ENCODE peak calls at places on chromosomes 12 and 14, in seven cellular contexts. F is CD4-positive, alpha-beta T cell; J is IMR-90; S is endodermal cell; X is lower lobe of right lung; A is lung; N is tibial nerve. U is an unnamed sample. For H3K27me3, the result is how much of the 10 kb centered on the place peaks cover.

GRCh38 chr12:121299662-121300061 is 3.2 kb upstream of the CAMKK2 start:
- DNase-seq in N (no peak), F (no peak), J (no peak), A (no peak), S (no peak), X (no peak), U (no peak)

GRCh38 chr12:78898416-78898815 is 33.8 kb downstream of the SYT1 start:
- DNase-seq in J (no peak), S (no peak), N (no peak), A (no peak), F (no peak), X (no peak), U (no peak)

GRCh38 chr12:22935090-22935489 is 310.1 kb downstream of the ETNK1 start:
- DNase-seq in F (no peak), J (no peak), S (peak), X (no peak), A (no peak), N (no peak), U (no peak)

GRCh38 chr14:64464695-64465094 is 604 bp upstream of the AKAP5 start:
- DNase-seq in N (no peak), A (no peak), S (peak), F (no peak), J (no peak), X (no peak), U (no peak)

GRCh38 chr14:90023176-90023896 is 38.5 kb upstream of the KCNK13 start:
- DNase-seq in N (no peak), F (no peak), X (no peak), A (no peak), J (peak), S (no peak), U (no peak)

GRCh38 chr14:25049559-25050493 is at the start of gene STXBP6:
- DNase-seq in J (peak), N (peak), A (peak), X (peak), F (no peak), S (peak), U (peak)

GRCh38 chr12:32437095-32437515 is 37.7 kb downstream of the FGD4 start:
- DNase-seq in J (peak), A (no peak), N (no peak), X (no peak), S (no peak), F (no peak), U (no peak)

GRCh38 chr14:91417134-91417982 is at the start of gene CCDC88C:
- DNase-seq in N (no peak), X (peak), J (no peak), F (peak), S (peak), A (peak), U (peak)

GRCh38 chr12:76878045-76878898 is 547 bp downstream of the CSRP2 start:
- DNase-seq in F (no peak), N (no peak), S (peak), X (peak), A (no peak), J (no peak), U (peak)

GRCh38 chr12:104906695-104907094 is 51.4 kb downstream of the SLC41A2 start:
- DNase-seq in S (no peak), N (no peak), A (no peak), X (no peak), F (no peak), J (no peak), U (no peak)

GRCh38 chr14:104650057-104650980 is 39.1 kb upstream of the INF2 start:
- DNase-seq in J (peak), X (peak), F (peak), A (peak), N (peak), S (peak), U (peak)

GRCh38 chr12:104219908-104220404 is 4.4 kb downstream of the TXNRD1 start:
- DNase-seq in F (peak), J (peak), X (no peak), N (no peak), S (no peak), A (peak), U (no peak)

GRCh38 chr12:132413931-132414588 is 75.9 kb upstream of the FBRSL1 start:
- DNase-seq in F (no peak), S (peak), A (no peak), X (no peak), N (no peak), J (no peak), U (no peak)

GRCh38 chr12:132414634-132415340 is 75.2 kb upstream of the FBRSL1 start:
- DNase-seq in N (peak), X (peak), A (peak), S (peak), J (peak), F (peak), U (peak)

GRCh38 chr12:132416827-132417226 is 73.1 kb upstream of the FBRSL1 start:
- DNase-seq in J (no peak), S (no peak), X (no peak), A (no peak), F (no peak), N (no peak), U (no peak)

GRCh38 chr12:132416121-132416673 is 73.8 kb upstream of the FBRSL1 start:
- DNase-seq in X (no peak), F (no peak), N (no peak), S (no peak), A (no peak), J (no peak), U (no peak)

DNA sequence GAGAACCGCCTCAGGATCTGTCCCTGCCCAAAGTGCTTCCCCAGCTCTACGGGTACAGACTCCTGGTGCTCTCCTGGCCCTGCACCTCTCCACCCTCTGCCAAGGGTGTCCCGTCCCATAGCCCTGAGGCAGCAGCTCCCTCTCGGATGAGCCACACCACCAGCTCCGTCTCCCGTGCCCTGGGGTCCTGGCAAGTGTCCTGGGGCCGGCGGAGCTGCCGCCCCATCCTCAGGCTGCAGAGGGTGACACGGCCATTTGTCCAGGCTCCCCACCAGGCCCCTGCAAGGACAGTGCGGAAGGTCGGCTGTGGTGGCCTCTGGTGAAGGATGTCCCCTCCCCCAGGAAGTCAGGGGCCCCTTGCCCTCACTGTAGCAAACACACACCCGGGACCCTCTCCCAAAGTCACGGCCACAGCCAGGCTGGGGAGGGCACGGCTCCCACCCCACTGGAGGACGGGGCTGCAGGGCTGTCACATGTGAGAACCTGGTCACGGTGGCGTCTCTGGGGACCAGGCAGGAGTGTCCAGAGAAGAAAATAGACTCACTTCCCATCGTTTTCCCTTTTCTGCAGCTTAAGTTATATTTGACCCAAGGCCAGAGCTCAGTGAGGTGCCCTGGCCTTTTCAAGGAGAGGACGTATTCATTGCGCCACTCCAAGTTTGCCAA is 74.4 kb upstream of the FBRSL1 start:
- DNase-seq in S (no peak), A (no peak), F (no peak), J (no peak), N (no peak), X (no peak), U (no peak)
- H3K27me3 ChIP-seq in S (under half), A (under half), F (under half), J (under half), N (half or more), X (under half), U (under half)

DNA sequence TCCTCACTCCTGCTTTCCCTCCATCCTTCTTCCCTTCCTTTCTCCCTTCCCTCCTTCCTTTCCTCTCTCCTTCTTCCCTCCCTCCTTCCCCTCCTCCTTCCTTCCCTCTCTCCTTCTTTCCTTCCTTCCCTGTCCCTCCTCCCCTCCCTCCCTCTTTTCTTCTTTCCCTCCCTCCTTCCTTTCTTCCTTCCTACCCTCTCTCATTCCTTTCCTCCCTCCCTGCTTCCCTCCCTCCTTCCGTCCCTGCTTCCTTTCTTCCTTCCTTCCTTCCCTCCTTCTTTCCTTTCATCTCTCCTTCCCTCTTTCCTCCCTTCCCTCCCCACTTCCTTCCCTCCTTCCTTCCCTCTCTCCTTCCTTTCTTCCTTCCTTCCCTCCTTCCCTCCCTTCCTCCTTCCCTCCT is 39.0 kb downstream of the NOS1 start:
- DNase-seq in S (no peak), N (no peak), X (no peak), F (no peak), A (no peak), J (no peak), U (no peak)
- H3K27me3 ChIP-seq in S (under half), N (under half), X (under half), F (under half), A (under half), J (under half), U (under half)

GRCh38 chr14:50768220-50768619 is 62.7 kb downstream of the NIN start:
- DNase-seq in F (no peak), J (no peak), S (no peak), N (no peak), A (no peak), X (no peak), U (no peak)

GRCh38 chr14:50769893-50770500 is 61.0 kb downstream of the NIN start:
- DNase-seq in S (no peak), N (no peak), X (no peak), J (no peak), F (no peak), A (no peak), U (no peak)

GRCh38 chr14:50766338-50766886 is 64.5 kb downstream of the NIN start:
- DNase-seq in X (no peak), N (no peak), A (no peak), F (no peak), S (no peak), J (no peak), U (no peak)

GRCh38 chr14:50770586-50770985 is 60.4 kb downstream of the NIN start:
- DNase-seq in J (no peak), F (no peak), S (no peak), X (no peak), A (no peak), N (no peak), U (no peak)

DNA sequence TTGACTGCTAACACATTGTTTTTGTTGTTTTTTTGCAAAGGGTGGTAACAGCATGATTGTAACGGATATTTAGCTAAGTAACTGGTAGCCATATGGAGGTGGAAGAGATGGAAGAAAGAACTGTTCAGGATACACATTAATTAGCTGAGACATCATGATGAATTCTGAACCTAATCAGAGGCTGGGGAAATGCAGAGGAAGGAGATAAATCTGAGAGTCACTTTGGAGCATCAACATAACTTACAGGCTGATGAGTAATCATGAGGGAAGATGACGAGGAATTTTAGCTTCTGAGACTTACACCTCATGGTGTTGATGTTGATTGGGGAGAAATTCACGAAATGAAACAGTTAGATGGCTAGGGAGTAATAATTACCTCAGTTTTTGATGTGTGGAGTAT is 62.3 kb downstream of the NIN start:
- DNase-seq in S (no peak), X (no peak), J (peak), F (no peak), A (no peak), N (no peak), U (no peak)
- H3K27me3 ChIP-seq in S (under half), X (under half), J (under half), F (under half), A (under half), N (under half), U (under half)

DNA sequence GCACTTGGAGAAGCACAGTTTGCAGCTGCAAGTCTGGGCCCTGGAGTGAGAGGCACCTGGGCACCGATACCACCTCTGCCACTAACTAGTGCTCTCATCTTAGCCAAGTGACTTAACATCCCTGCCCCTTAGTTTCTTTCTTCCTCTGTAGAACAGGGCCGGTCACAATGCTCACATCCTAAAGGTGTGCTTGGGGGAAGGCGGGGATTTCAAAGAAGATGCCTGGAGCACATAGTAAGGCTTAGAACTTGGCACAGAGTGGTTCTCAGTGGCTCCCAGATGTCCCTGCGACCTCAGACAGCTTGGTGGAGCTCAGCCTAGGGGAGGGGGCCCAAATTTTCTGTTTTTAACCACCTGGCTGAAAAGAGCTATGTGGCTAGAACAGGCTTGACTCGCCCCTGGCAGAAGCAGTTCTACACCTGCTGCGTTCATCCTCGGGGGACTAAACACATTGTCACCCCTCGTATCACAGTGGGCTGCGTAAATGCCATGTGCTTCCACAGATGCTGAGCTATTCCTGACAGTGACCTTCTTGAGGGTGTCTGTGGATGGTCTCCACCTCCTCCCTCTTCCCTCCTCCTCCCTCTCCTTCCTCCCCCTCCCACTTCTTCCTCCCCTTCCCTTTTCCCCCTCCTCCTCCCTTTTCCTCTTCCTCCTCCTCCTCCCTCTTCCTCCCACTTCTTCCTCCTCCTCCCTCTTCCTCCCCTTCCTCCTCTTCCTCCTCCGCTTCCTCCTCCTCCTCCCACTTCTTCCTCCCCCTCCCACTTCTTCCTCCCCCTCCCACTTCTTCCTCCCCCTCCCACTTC is 112.1 kb downstream of the PHETA1 start:
- DNase-seq in N (no peak), J (no peak), A (no peak), F (no peak), X (no peak), S (no peak), U (no peak)
- H3K27me3 ChIP-seq in N (under half), J (under half), A (under half), F (under half), X (under half), S (under half), U (under half)

GRCh38 chr12:54001283-54002187 is 1.6 kb downstream of the HOXC9 start:
- DNase-seq in F (no peak), N (no peak), A (no peak), X (no peak), J (no peak), S (no peak), U (no peak)
- H3K27me3 ChIP-seq in F (half or more), N (half or more), A (under half), X (half or more), J (half or more), S (half or more), U (under half)